ENCODE peak calls at places on chromosomes 1 and 21, in six cellular contexts. Y is kidney epithelial cell; W is HT1080; L is effector memory CD8-positive, alpha-beta T cell; B is BJ; I is small intestine. K is an unnamed sample.

GRCh38 chr1:99650773-99651437 is 5.0 kb downstream of the PALMD start:
- DNase-seq in B (no peak), Y (no peak), I (no peak), L (no peak), W (peak), K (no peak)

GRCh38 chr1:63148825-63149645 is 173.3 kb upstream of the FOXD3 start:
- DNase-seq in L (no peak), B (no peak), W (peak), I (peak), Y (no peak), K (peak)

GRCh38 chr1:153251562-153251961 is 7.9 kb upstream of the LORICRIN start:
- DNase-seq in Y (no peak), L (no peak), W (no peak), I (no peak), B (no peak), K (no peak)

GRCh38 chr1:8863138-8863537 is 15.3 kb downstream of the ENO1 start:
- DNase-seq in B (no peak), W (no peak), L (no peak), Y (no peak), I (no peak), K (no peak)

GRCh38 chr1:170426596-170426995 is 105.4 kb upstream of the GORAB start:
- DNase-seq in L (no peak), I (no peak), B (no peak), W (no peak), Y (no peak), K (no peak)

GRCh38 chr1:34924759-34925555 is 4.5 kb downstream of the DLGAP3 start:
- DNase-seq in Y (no peak), I (peak), B (no peak), W (peak), L (peak), K (no peak)

GRCh38 chr1:184597652-184598357 is 156.9 kb downstream of the EDEM3 start:
- DNase-seq in I (no peak), W (no peak), L (no peak), Y (no peak), B (no peak), K (no peak)

GRCh38 chr1:4830756-4831155 is 176.3 kb downstream of the AJAP1 start:
- DNase-seq in W (no peak), L (no peak), I (no peak), Y (no peak), B (no peak), K (no peak)

GRCh38 chr1:109765483-109765815 is 1.7 kb upstream of the EPS8L3 start:
- DNase-seq in I (no peak), B (no peak), W (no peak), Y (no peak), L (no peak), K (no peak)

GRCh38 chr1:17347769-17348592 is 24.0 kb upstream of the PADI6 start:
- DNase-seq in I (peak), L (no peak), B (no peak), Y (peak), W (peak), K (no peak)

GRCh38 chr21:46661211-46661625 is 25.7 kb downstream of the PRMT2 start:
- DNase-seq in W (peak), I (peak), B (no peak), Y (peak), L (peak), K (no peak)

GRCh38 chr1:41799723-41800122 is 119.0 kb downstream of the HIVEP3 start:
- DNase-seq in Y (no peak), W (peak), I (no peak), L (no peak), B (no peak), K (no peak)

GRCh38 chr1:42259059-42259738 is 75.8 kb downstream of the FOXJ3 start:
- DNase-seq in L (no peak), Y (no peak), I (no peak), B (no peak), W (no peak), K (no peak)

GRCh38 chr1:221574529-221574928 is 167.4 kb downstream of the DUSP10 start:
- DNase-seq in B (no peak), W (no peak), I (no peak), L (no peak), Y (no peak), K (no peak)

GRCh38 chr1:90579212-90579802 is 137.8 kb downstream of the BARHL2 start:
- DNase-seq in W (peak), L (no peak), I (peak), B (no peak), Y (peak), K (peak)

GRCh38 chr1:51966559-51966958 is 23.9 kb downstream of the RAB3B start:
- DNase-seq in B (no peak), I (no peak), W (no peak), Y (no peak), L (no peak), K (no peak)

GRCh38 chr1:236518343-236518742 is 5.4 kb upstream of the LGALS8 start:
- DNase-seq in B (no peak), Y (no peak), L (no peak), I (no peak), W (no peak), K (no peak)

GRCh38 chr21:38796426-38796825 is 9.3 kb upstream of the ETS2 start:
- DNase-seq in B (no peak), I (no peak), L (no peak), Y (no peak), W (peak), K (no peak)

GRCh38 chr21:38758815-38759214 is 46.9 kb upstream of the ETS2 start:
- DNase-seq in B (no peak), Y (no peak), W (no peak), I (no peak), L (no peak), K (no peak)